ENCODE peak calls at places on chromosomes 3 and 15, in nine cellular contexts. One of them, this sample, is unnamed.

GRCh38 chr3:161132391-161132790 is 27.2 kb upstream of the B3GALNT1 start:
- DNase-seq in WTC11: no peak
- DNase-seq in stimulated activated CD8-positive, alpha-beta memory T cell treated with anti-CD3 and anti-CD28 coated beads, Interleukin-4, amount 100 ng/mL, for 48 hours: no peak
- DNase-seq in T-helper 1 cell: no peak
- DNase-seq in MG63: no peak
- DNase-seq in HEK293T: no peak
- DNase-seq in gastrocnemius medialis: no peak
- DNase-seq in AG04450: no peak
- DNase-seq in IMR-90: no peak
- DNase-seq in this sample: no peak

GRCh38 chr3:197494366-197495058 is 61.3 kb downstream of the BDH1 start:
- DNase-seq in MG63: peak
- DNase-seq in WTC11: no peak
- DNase-seq in AG04450: no peak
- DNase-seq in HEK293T: no peak
- DNase-seq in gastrocnemius medialis: no peak
- DNase-seq in stimulated activated CD8-positive, alpha-beta memory T cell treated with anti-CD3 and anti-CD28 coated beads, Interleukin-4, amount 100 ng/mL, for 48 hours: no peak
- DNase-seq in T-helper 1 cell: no peak
- DNase-seq in IMR-90: no peak
- DNase-seq in this sample: peak

GRCh38 chr15:79290642-79291275 is 8.2 kb downstream of the ANKRD34C start:
- DNase-seq in WTC11: no peak
- DNase-seq in stimulated activated CD8-positive, alpha-beta memory T cell treated with anti-CD3 and anti-CD28 coated beads, Interleukin-4, amount 100 ng/mL, for 48 hours: no peak
- DNase-seq in HEK293T: no peak
- DNase-seq in AG04450: no peak
- DNase-seq in IMR-90: no peak
- DNase-seq in gastrocnemius medialis: no peak
- DNase-seq in T-helper 1 cell: no peak
- DNase-seq in MG63: no peak
- DNase-seq in this sample: no peak

GRCh38 chr3:178513539-178514410 is 22.5 kb upstream of the KCNMB2 start:
- DNase-seq in HEK293T: no peak
- DNase-seq in T-helper 1 cell: no peak
- DNase-seq in AG04450: no peak
- DNase-seq in IMR-90: no peak
- DNase-seq in WTC11: no peak
- DNase-seq in gastrocnemius medialis: no peak
- DNase-seq in stimulated activated CD8-positive, alpha-beta memory T cell treated with anti-CD3 and anti-CD28 coated beads, Interleukin-4, amount 100 ng/mL, for 48 hours: no peak
- DNase-seq in MG63: no peak
- DNase-seq in this sample: no peak

GRCh38 chr3:22704571-22705354 is 498.4 kb upstream of the UBE2E2 start:
- DNase-seq in IMR-90: no peak
- DNase-seq in HEK293T: no peak
- DNase-seq in AG04450: no peak
- DNase-seq in stimulated activated CD8-positive, alpha-beta memory T cell treated with anti-CD3 and anti-CD28 coated beads, Interleukin-4, amount 100 ng/mL, for 48 hours: no peak
- DNase-seq in MG63: no peak
- DNase-seq in WTC11: no peak
- DNase-seq in gastrocnemius medialis: no peak
- DNase-seq in T-helper 1 cell: no peak
- DNase-seq in this sample: no peak

GRCh38 chr3:159791336-159791735 is 197.3 kb upstream of the IL12A start:
- DNase-seq in gastrocnemius medialis: no peak
- DNase-seq in AG04450: no peak
- DNase-seq in WTC11: no peak
- DNase-seq in HEK293T: no peak
- DNase-seq in IMR-90: no peak
- DNase-seq in MG63: no peak
- DNase-seq in stimulated activated CD8-positive, alpha-beta memory T cell treated with anti-CD3 and anti-CD28 coated beads, Interleukin-4, amount 100 ng/mL, for 48 hours: no peak
- DNase-seq in T-helper 1 cell: no peak
- DNase-seq in this sample: no peak

GRCh38 chr15:89150762-89151305 is 62.6 kb downstream of the ABHD2 start:
- DNase-seq in AG04450: no peak
- DNase-seq in HEK293T: no peak
- DNase-seq in WTC11: no peak
- DNase-seq in IMR-90: no peak
- DNase-seq in gastrocnemius medialis: no peak
- DNase-seq in MG63: no peak
- DNase-seq in stimulated activated CD8-positive, alpha-beta memory T cell treated with anti-CD3 and anti-CD28 coated beads, Interleukin-4, amount 100 ng/mL, for 48 hours: no peak
- DNase-seq in T-helper 1 cell: no peak
- DNase-seq in this sample: peak

GRCh38 chr3:58333206-58334012 is 717 bp downstream of the PXK start:
- DNase-seq in WTC11: peak
- DNase-seq in MG63: peak
- DNase-seq in stimulated activated CD8-positive, alpha-beta memory T cell treated with anti-CD3 and anti-CD28 coated beads, Interleukin-4, amount 100 ng/mL, for 48 hours: peak
- DNase-seq in T-helper 1 cell: peak
- DNase-seq in AG04450: no peak
- DNase-seq in gastrocnemius medialis: no peak
- DNase-seq in IMR-90: no peak
- DNase-seq in HEK293T: peak
- DNase-seq in this sample: no peak

GRCh38 chr15:38299216-38299615 is 46.6 kb downstream of the SPRED1 start:
- DNase-seq in gastrocnemius medialis: no peak
- DNase-seq in AG04450: peak
- DNase-seq in MG63: no peak
- DNase-seq in stimulated activated CD8-positive, alpha-beta memory T cell treated with anti-CD3 and anti-CD28 coated beads, Interleukin-4, amount 100 ng/mL, for 48 hours: no peak
- DNase-seq in WTC11: no peak
- DNase-seq in T-helper 1 cell: no peak
- DNase-seq in HEK293T: no peak
- DNase-seq in IMR-90: peak
- DNase-seq in this sample: no peak

GRCh38 chr3:194867270-194867983 is 181.7 kb downstream of the FAM43A start:
- DNase-seq in gastrocnemius medialis: peak
- DNase-seq in T-helper 1 cell: no peak
- DNase-seq in IMR-90: no peak
- DNase-seq in WTC11: no peak
- DNase-seq in AG04450: no peak
- DNase-seq in MG63: no peak
- DNase-seq in stimulated activated CD8-positive, alpha-beta memory T cell treated with anti-CD3 and anti-CD28 coated beads, Interleukin-4, amount 100 ng/mL, for 48 hours: no peak
- DNase-seq in HEK293T: no peak
- DNase-seq in this sample: no peak

GRCh38 chr3:177347611-177348010 is 150.3 kb upstream of the TBL1XR1 start:
- DNase-seq in stimulated activated CD8-positive, alpha-beta memory T cell treated with anti-CD3 and anti-CD28 coated beads, Interleukin-4, amount 100 ng/mL, for 48 hours: no peak
- DNase-seq in MG63: no peak
- DNase-seq in HEK293T: no peak
- DNase-seq in WTC11: no peak
- DNase-seq in IMR-90: no peak
- DNase-seq in T-helper 1 cell: no peak
- DNase-seq in AG04450: no peak
- DNase-seq in gastrocnemius medialis: no peak
- DNase-seq in this sample: no peak

GRCh38 chr3:136883967-136884720 is 22.1 kb downstream of the NCK1 start:
- DNase-seq in T-helper 1 cell: no peak
- DNase-seq in HEK293T: no peak
- DNase-seq in gastrocnemius medialis: no peak
- DNase-seq in MG63: no peak
- DNase-seq in WTC11: no peak
- DNase-seq in IMR-90: no peak
- DNase-seq in AG04450: no peak
- DNase-seq in stimulated activated CD8-positive, alpha-beta memory T cell treated with anti-CD3 and anti-CD28 coated beads, Interleukin-4, amount 100 ng/mL, for 48 hours: no peak
- DNase-seq in this sample: no peak

GRCh38 chr15:74815121-74815933 is 2.7 kb downstream of the LMAN1L start:
- DNase-seq in stimulated activated CD8-positive, alpha-beta memory T cell treated with anti-CD3 and anti-CD28 coated beads, Interleukin-4, amount 100 ng/mL, for 48 hours: no peak
- DNase-seq in T-helper 1 cell: no peak
- DNase-seq in MG63: peak
- DNase-seq in WTC11: no peak
- DNase-seq in AG04450: no peak
- DNase-seq in IMR-90: no peak
- DNase-seq in gastrocnemius medialis: no peak
- DNase-seq in HEK293T: no peak
- DNase-seq in this sample: no peak

GRCh38 chr3:84893211-84893610 is 65.6 kb upstream of the CADM2 start:
- DNase-seq in IMR-90: no peak
- DNase-seq in HEK293T: no peak
- DNase-seq in AG04450: no peak
- DNase-seq in MG63: no peak
- DNase-seq in gastrocnemius medialis: no peak
- DNase-seq in WTC11: no peak
- DNase-seq in stimulated activated CD8-positive, alpha-beta memory T cell treated with anti-CD3 and anti-CD28 coated beads, Interleukin-4, amount 100 ng/mL, for 48 hours: no peak
- DNase-seq in T-helper 1 cell: no peak
- DNase-seq in this sample: no peak

GRCh38 chr3:15646924-15647511 is 45.5 kb downstream of the BTD start:
- DNase-seq in IMR-90: peak
- DNase-seq in HEK293T: no peak
- DNase-seq in AG04450: peak
- DNase-seq in MG63: peak
- DNase-seq in stimulated activated CD8-positive, alpha-beta memory T cell treated with anti-CD3 and anti-CD28 coated beads, Interleukin-4, amount 100 ng/mL, for 48 hours: no peak
- DNase-seq in WTC11: no peak
- DNase-seq in T-helper 1 cell: no peak
- DNase-seq in gastrocnemius medialis: peak
- DNase-seq in this sample: no peak

GRCh38 chr15:40058476-40059140 is 19.6 kb upstream of the SRP14 start:
- DNase-seq in stimulated activated CD8-positive, alpha-beta memory T cell treated with anti-CD3 and anti-CD28 coated beads, Interleukin-4, amount 100 ng/mL, for 48 hours: no peak
- DNase-seq in WTC11: no peak
- DNase-seq in gastrocnemius medialis: no peak
- DNase-seq in HEK293T: no peak
- DNase-seq in AG04450: no peak
- DNase-seq in T-helper 1 cell: no peak
- DNase-seq in IMR-90: peak
- DNase-seq in MG63: no peak
- DNase-seq in this sample: no peak

GRCh38 chr3:193554790-193555189 is at the start of gene ATP13A4:
- DNase-seq in WTC11: peak
- DNase-seq in AG04450: no peak
- DNase-seq in stimulated activated CD8-positive, alpha-beta memory T cell treated with anti-CD3 and anti-CD28 coated beads, Interleukin-4, amount 100 ng/mL, for 48 hours: no peak
- DNase-seq in gastrocnemius medialis: no peak
- DNase-seq in MG63: no peak
- DNase-seq in IMR-90: no peak
- DNase-seq in HEK293T: no peak
- DNase-seq in T-helper 1 cell: no peak
- DNase-seq in this sample: no peak

GRCh38 chr3:69092030-69092513 is 7.3 kb downstream of the ARL6IP5 start:
- DNase-seq in IMR-90: no peak
- DNase-seq in T-helper 1 cell: peak
- DNase-seq in HEK293T: no peak
- DNase-seq in WTC11: no peak
- DNase-seq in MG63: no peak
- DNase-seq in gastrocnemius medialis: no peak
- DNase-seq in stimulated activated CD8-positive, alpha-beta memory T cell treated with anti-CD3 and anti-CD28 coated beads, Interleukin-4, amount 100 ng/mL, for 48 hours: no peak
- DNase-seq in AG04450: no peak
- DNase-seq in this sample: no peak

GRCh38 chr3:72245183-72245811 is 460.3 kb upstream of the PROK2 start:
- DNase-seq in WTC11: no peak
- DNase-seq in AG04450: no peak
- DNase-seq in IMR-90: no peak
- DNase-seq in HEK293T: no peak
- DNase-seq in MG63: peak
- DNase-seq in stimulated activated CD8-positive, alpha-beta memory T cell treated with anti-CD3 and anti-CD28 coated beads, Interleukin-4, amount 100 ng/mL, for 48 hours: no peak
- DNase-seq in T-helper 1 cell: no peak
- DNase-seq in gastrocnemius medialis: peak
- DNase-seq in this sample: no peak

GRCh38 chr3:97793415-97794019 is 28.3 kb upstream of the CRYBG3 start:
- DNase-seq in HEK293T: peak
- DNase-seq in stimulated activated CD8-positive, alpha-beta memory T cell treated with anti-CD3 and anti-CD28 coated beads, Interleukin-4, amount 100 ng/mL, for 48 hours: no peak
- DNase-seq in T-helper 1 cell: no peak
- DNase-seq in gastrocnemius medialis: no peak
- DNase-seq in MG63: no peak
- DNase-seq in IMR-90: peak
- DNase-seq in AG04450: peak
- DNase-seq in WTC11: no peak
- DNase-seq in this sample: peak

GRCh38 chr3:159273608-159274007 is 471.8 kb downstream of the MFSD1 start:
- DNase-seq in HEK293T: peak
- DNase-seq in gastrocnemius medialis: no peak
- DNase-seq in MG63: peak
- DNase-seq in AG04450: no peak
- DNase-seq in T-helper 1 cell: no peak
- DNase-seq in WTC11: peak
- DNase-seq in IMR-90: peak
- DNase-seq in stimulated activated CD8-positive, alpha-beta memory T cell treated with anti-CD3 and anti-CD28 coated beads, Interleukin-4, amount 100 ng/mL, for 48 hours: peak
- DNase-seq in this sample: peak

GRCh38 chr15:50225897-50226296 is 39.6 kb downstream of the HDC start:
- DNase-seq in IMR-90: no peak
- DNase-seq in gastrocnemius medialis: no peak
- DNase-seq in WTC11: no peak
- DNase-seq in HEK293T: no peak
- DNase-seq in MG63: no peak
- DNase-seq in AG04450: no peak
- DNase-seq in T-helper 1 cell: no peak
- DNase-seq in stimulated activated CD8-positive, alpha-beta memory T cell treated with anti-CD3 and anti-CD28 coated beads, Interleukin-4, amount 100 ng/mL, for 48 hours: no peak
- DNase-seq in this sample: no peak

GRCh38 chr3:77053769-77054168 is 13.9 kb downstream of the ROBO2 start:
- DNase-seq in MG63: no peak
- DNase-seq in IMR-90: no peak
- DNase-seq in gastrocnemius medialis: no peak
- DNase-seq in AG04450: no peak
- DNase-seq in WTC11: no peak
- DNase-seq in T-helper 1 cell: no peak
- DNase-seq in stimulated activated CD8-positive, alpha-beta memory T cell treated with anti-CD3 and anti-CD28 coated beads, Interleukin-4, amount 100 ng/mL, for 48 hours: no peak
- DNase-seq in HEK293T: no peak
- DNase-seq in this sample: no peak

GRCh38 chr15:61517776-61518175 is 288.7 kb upstream of the RORA start:
- DNase-seq in IMR-90: no peak
- DNase-seq in gastrocnemius medialis: no peak
- DNase-seq in HEK293T: no peak
- DNase-seq in WTC11: no peak
- DNase-seq in AG04450: no peak
- DNase-seq in T-helper 1 cell: no peak
- DNase-seq in stimulated activated CD8-positive, alpha-beta memory T cell treated with anti-CD3 and anti-CD28 coated beads, Interleukin-4, amount 100 ng/mL, for 48 hours: no peak
- DNase-seq in MG63: no peak
- DNase-seq in this sample: no peak

GRCh38 chr3:150261958-150262357 is 146.1 kb upstream of the TSC22D2 start:
- DNase-seq in HEK293T: no peak
- DNase-seq in gastrocnemius medialis: no peak
- DNase-seq in T-helper 1 cell: no peak
- DNase-seq in WTC11: no peak
- DNase-seq in MG63: no peak
- DNase-seq in AG04450: no peak
- DNase-seq in IMR-90: no peak
- DNase-seq in stimulated activated CD8-positive, alpha-beta memory T cell treated with anti-CD3 and anti-CD28 coated beads, Interleukin-4, amount 100 ng/mL, for 48 hours: no peak
- DNase-seq in this sample: no peak

GRCh38 chr15:65377976-65378366 is at the start of gene IGDCC3:
- DNase-seq in HEK293T: peak
- DNase-seq in T-helper 1 cell: no peak
- DNase-seq in gastrocnemius medialis: no peak
- DNase-seq in MG63: peak
- DNase-seq in AG04450: no peak
- DNase-seq in WTC11: peak
- DNase-seq in IMR-90: no peak
- DNase-seq in stimulated activated CD8-positive, alpha-beta memory T cell treated with anti-CD3 and anti-CD28 coated beads, Interleukin-4, amount 100 ng/mL, for 48 hours: no peak
- DNase-seq in this sample: peak

GRCh38 chr15:35530698-35531097 is 15.3 kb downstream of the DPH6 start:
- DNase-seq in HEK293T: no peak
- DNase-seq in MG63: no peak
- DNase-seq in IMR-90: no peak
- DNase-seq in T-helper 1 cell: no peak
- DNase-seq in AG04450: no peak
- DNase-seq in stimulated activated CD8-positive, alpha-beta memory T cell treated with anti-CD3 and anti-CD28 coated beads, Interleukin-4, amount 100 ng/mL, for 48 hours: no peak
- DNase-seq in WTC11: no peak
- DNase-seq in gastrocnemius medialis: no peak
- DNase-seq in this sample: no peak

This sample was measured in HepG2.